ENCODE peak calls at places on chromosomes 1 and 21, in four cellular contexts. E, U, R and S are unnamed samples.

GRCh38 chr1:92425617-92426016 is 61.1 kb downstream of the GFI1 start:
- DNase-seq in E (no peak), U (no peak), R (no peak), S (no peak)

GRCh38 chr1:207393610-207394009 is 60.5 kb upstream of the CR2 start:
- DNase-seq in E (no peak), U (no peak), R (no peak), S (no peak)

GRCh38 chr1:61420909-61421835 is 303.8 kb downstream of the TM2D1 start:
- DNase-seq in E (no peak), U (no peak), R (no peak), S (no peak)

GRCh38 chr1:230851291-230851691 is 17.0 kb downstream of the C1orf198 start:
- DNase-seq in E (no peak), U (no peak), R (no peak), S (no peak)

GRCh38 chr1:174074757-174075156 is 52.6 kb upstream of the RC3H1 start:
- DNase-seq in E (no peak), U (peak), R (no peak), S (no peak)

GRCh38 chr1:8134546-8135235 is 108.6 kb upstream of the ERRFI1 start:
- DNase-seq in E (no peak), U (no peak), R (no peak), S (no peak)

GRCh38 chr1:200653022-200653462 is 16.7 kb downstream of the DDX59 start:
- DNase-seq in E (no peak), U (no peak), R (no peak), S (no peak)

GRCh38 chr21:44755227-44755626 is 43.9 kb upstream of the TSPEAR start:
- DNase-seq in E (no peak), U (no peak), R (no peak), S (peak)

GRCh38 chr1:62444701-62445100 is 7.9 kb downstream of the USP1 start:
- DNase-seq in E (no peak), U (no peak), R (no peak), S (no peak)

GRCh38 chr1:116910379-116911165 is 856 bp downstream of the PTGFRN start:
- DNase-seq in E (peak), U (peak), R (no peak), S (peak)

GRCh38 chr21:31887596-31887920 is 14.7 kb downstream of the HUNK start:
- DNase-seq in E (no peak), U (no peak), R (no peak), S (no peak)

GRCh38 chr1:35047188-35047858 is 15.6 kb upstream of the ZMYM6 start:
- DNase-seq in E (no peak), U (no peak), R (no peak), S (no peak)

GRCh38 chr1:170559166-170559565 is 27.2 kb downstream of the GORAB start:
- DNase-seq in E (no peak), U (no peak), R (no peak), S (no peak)

GRCh38 chr21:45465611-45466329 is 60.8 kb downstream of the COL18A1 start:
- DNase-seq in E (no peak), U (no peak), R (no peak), S (no peak)

GRCh38 chr1:67832737-67833594 is at the start of gene GNG12:
- DNase-seq in E (no peak), U (peak), R (no peak), S (peak)

GRCh38 chr1:119978018-119978505 is 81.7 kb upstream of the ADAM30 start:
- DNase-seq in E (no peak), U (no peak), R (no peak), S (no peak)

GRCh38 chr1:153771841-153772593 is 3.2 kb upstream of the SLC27A3 start:
- DNase-seq in E (no peak), U (no peak), R (no peak), S (no peak)

GRCh38 chr1:16318544-16318943 is 33.7 kb downstream of the FBXO42 start:
- DNase-seq in E (no peak), U (no peak), R (no peak), S (no peak)

GRCh38 chr1:113935970-113936369 is 6.8 kb downstream of the HIPK1 start:
- DNase-seq in E (no peak), U (no peak), R (no peak), S (no peak)

GRCh38 chr1:92882817-92883216 is 51.0 kb downstream of the RPL5 start:
- DNase-seq in E (peak), U (no peak), R (no peak), S (peak)

GRCh38 chr1:42925132-42925769 is 33.4 kb downstream of the SLC2A1 start:
- DNase-seq in E (no peak), U (peak), R (no peak), S (no peak)

GRCh38 chr1:113534130-113534817 is 144.0 kb downstream of the MAGI3 start:
- DNase-seq in E (no peak), U (no peak), R (no peak), S (no peak)

GRCh38 chr1:203406446-203407045 is 55.6 kb upstream of the FMOD start:
- DNase-seq in E (no peak), U (no peak), R (no peak), S (no peak)

GRCh38 chr1:61241864-61242472 is 159.6 kb downstream of the NFIA start:
- DNase-seq in E (no peak), U (peak), R (no peak), S (no peak)

GRCh38 chr1:234226106-234226818 is 147.0 kb upstream of the COA6 start:
- DNase-seq in E (no peak), U (no peak), R (no peak), S (no peak)

GRCh38 chr1:117655220-117655577 is 49.4 kb downstream of the TENT5C start:
- DNase-seq in E (no peak), U (no peak), R (no peak), S (no peak)

GRCh38 chr1:39896909-39897685 is 4.6 kb downstream of the MYCL start:
- DNase-seq in E (no peak), U (no peak), R (no peak), S (no peak)

GRCh38 chr21:32674038-32674437 is 53.8 kb downstream of the SYNJ1 start:
- DNase-seq in E (no peak), U (no peak), R (no peak), S (no peak)